ENCODE peak calls at places on chromosomes 12 and 14, in six cellular contexts. One of them, this sample, is unnamed.

GRCh38 chr14:32203928-32204357 is 874 bp upstream of the RNU6-8 start:
- DNase-seq in fibroblast of pulmonary artery: peak; percentile 3
- DNase-seq in GM04503: no peak
- DNase-seq in neuronal stem cell: peak; percentile 29
- DNase-seq in neural crest cell: peak; percentile 7
- DNase-seq in stromal cell of bone marrow: no peak
- DNase-seq in this sample: no peak

GRCh38 chr12:94195483-94195882 is 47.1 kb downstream of the PLXNC1 start:
- DNase-seq in fibroblast of pulmonary artery: no peak
- DNase-seq in GM04503: no peak
- DNase-seq in neuronal stem cell: no peak
- DNase-seq in neural crest cell: no peak
- DNase-seq in stromal cell of bone marrow: no peak
- DNase-seq in this sample: no peak

GRCh38 chr12:54164402-54165145 is 24.2 kb downstream of the SMUG1 start:
- DNase-seq in fibroblast of pulmonary artery: no peak
- DNase-seq in GM04503: no peak
- DNase-seq in neuronal stem cell: no peak
- DNase-seq in neural crest cell: no peak
- DNase-seq in stromal cell of bone marrow: no peak
- DNase-seq in this sample: no peak

GRCh38 chr12:108850854-108851573 is 6.4 kb downstream of the SSH1 start:
- DNase-seq in fibroblast of pulmonary artery: peak; percentile 86
- DNase-seq in GM04503: no peak
- DNase-seq in neuronal stem cell: no peak
- DNase-seq in neural crest cell: no peak
- DNase-seq in stromal cell of bone marrow: peak; percentile 75
- DNase-seq in this sample: peak; percentile 92

GRCh38 chr12:119061208-119061796 is 80.0 kb downstream of the SRRM4 start:
- DNase-seq in fibroblast of pulmonary artery: peak; percentile 51
- DNase-seq in GM04503: no peak
- DNase-seq in neuronal stem cell: peak; percentile 80
- DNase-seq in neural crest cell: peak; percentile 77
- DNase-seq in stromal cell of bone marrow: peak; percentile 1
- DNase-seq in this sample: peak; percentile 16

GRCh38 chr12:13981296-13981962 is at the start of gene GRIN2B:
- DNase-seq in fibroblast of pulmonary artery: no peak
- DNase-seq in GM04503: no peak
- DNase-seq in neuronal stem cell: no peak
- DNase-seq in neural crest cell: peak; percentile 27
- DNase-seq in stromal cell of bone marrow: no peak
- DNase-seq in this sample: no peak

GRCh38 chr12:47876404-47876960 is 28.3 kb downstream of the VDR start:
- DNase-seq in fibroblast of pulmonary artery: no peak
- DNase-seq in GM04503: no peak
- DNase-seq in neuronal stem cell: no peak
- DNase-seq in neural crest cell: no peak
- DNase-seq in stromal cell of bone marrow: no peak
- DNase-seq in this sample: no peak

GRCh38 chr12:10771132-10771733 is 31.2 kb downstream of the TAS2R7 start:
- DNase-seq in fibroblast of pulmonary artery: peak; percentile 74
- DNase-seq in GM04503: no peak
- DNase-seq in neuronal stem cell: peak; percentile 4
- DNase-seq in neural crest cell: no peak
- DNase-seq in stromal cell of bone marrow: no peak
- DNase-seq in this sample: peak; percentile 37

GRCh38 chr12:103268831-103269514 is 226.8 kb downstream of the C12orf42 start:
- DNase-seq in fibroblast of pulmonary artery: no peak
- DNase-seq in GM04503: no peak
- DNase-seq in neuronal stem cell: no peak
- DNase-seq in neural crest cell: no peak
- DNase-seq in stromal cell of bone marrow: no peak
- DNase-seq in this sample: no peak

GRCh38 chr14:33676135-33676566 is 274.7 kb downstream of the EGLN3 start:
- DNase-seq in fibroblast of pulmonary artery: peak; percentile 58
- DNase-seq in GM04503: no peak
- DNase-seq in neuronal stem cell: peak; percentile 37
- DNase-seq in neural crest cell: peak; percentile 16
- DNase-seq in stromal cell of bone marrow: peak; percentile 51
- DNase-seq in this sample: peak; percentile 55

GRCh38 chr12:42373669-42374068 is 47.7 kb downstream of the PPHLN1 start:
- DNase-seq in fibroblast of pulmonary artery: no peak
- DNase-seq in GM04503: no peak
- DNase-seq in neuronal stem cell: no peak
- DNase-seq in neural crest cell: no peak
- DNase-seq in stromal cell of bone marrow: no peak
- DNase-seq in this sample: no peak

This sample was measured in amniotic epithelial cell.